ENCODE peak calls at places on chromosome 18, in seven cellular contexts. One of them, this sample, is unnamed.

GRCh38 chr18:66749030-66749429 is 145.1 kb upstream of the CDH19 start:
- DNase-seq in A172: no peak
- DNase-seq in T-cell: no peak
- DNase-seq in activated CD4-positive, alpha-beta T cell treated with anti-CD3 and anti-CD28 coated beads, Interleukin-2, amount 50 U/mL, for 1 hour: no peak
- DNase-seq in activated effector memory CD4-positive, alpha-beta T cell treated with Interleukin-2 at 50 U/mL for 16 hours: no peak
- DNase-seq in foreskin keratinocyte: no peak
- DNase-seq in AG08395: no peak
- DNase-seq in this sample: no peak

GRCh38 chr18:49023281-49023937 is 72.6 kb upstream of the SMAD7 start:
- DNase-seq in A172: no peak
- DNase-seq in T-cell: no peak
- DNase-seq in activated CD4-positive, alpha-beta T cell treated with anti-CD3 and anti-CD28 coated beads, Interleukin-2, amount 50 U/mL, for 1 hour: no peak
- DNase-seq in activated effector memory CD4-positive, alpha-beta T cell treated with Interleukin-2 at 50 U/mL for 16 hours: no peak
- DNase-seq in foreskin keratinocyte: no peak
- DNase-seq in AG08395: no peak
- DNase-seq in this sample: no peak

GRCh38 chr18:35091841-35092240 is 50.6 kb downstream of the MAPRE2 start:
- DNase-seq in A172: no peak
- DNase-seq in T-cell: no peak
- DNase-seq in activated CD4-positive, alpha-beta T cell treated with anti-CD3 and anti-CD28 coated beads, Interleukin-2, amount 50 U/mL, for 1 hour: no peak
- DNase-seq in activated effector memory CD4-positive, alpha-beta T cell treated with Interleukin-2 at 50 U/mL for 16 hours: no peak
- DNase-seq in foreskin keratinocyte: no peak
- DNase-seq in AG08395: no peak
- DNase-seq in this sample: peak

GRCh38 chr18:6257950-6258349 is 156.8 kb downstream of the L3MBTL4 start:
- DNase-seq in A172: no peak
- DNase-seq in T-cell: no peak
- DNase-seq in activated CD4-positive, alpha-beta T cell treated with anti-CD3 and anti-CD28 coated beads, Interleukin-2, amount 50 U/mL, for 1 hour: no peak
- DNase-seq in activated effector memory CD4-positive, alpha-beta T cell treated with Interleukin-2 at 50 U/mL for 16 hours: no peak
- DNase-seq in foreskin keratinocyte: no peak
- DNase-seq in AG08395: no peak
- DNase-seq in this sample: no peak

GRCh38 chr18:70044626-70045025 is 97.0 kb upstream of the CD226 start:
- DNase-seq in A172: peak
- DNase-seq in T-cell: no peak
- DNase-seq in activated CD4-positive, alpha-beta T cell treated with anti-CD3 and anti-CD28 coated beads, Interleukin-2, amount 50 U/mL, for 1 hour: no peak
- DNase-seq in activated effector memory CD4-positive, alpha-beta T cell treated with Interleukin-2 at 50 U/mL for 16 hours: no peak
- DNase-seq in foreskin keratinocyte: peak
- DNase-seq in AG08395: peak
- DNase-seq in this sample: peak

GRCh38 chr18:13900633-13901032 is 14.7 kb downstream of the MC2R start:
- DNase-seq in A172: no peak
- DNase-seq in T-cell: no peak
- DNase-seq in activated CD4-positive, alpha-beta T cell treated with anti-CD3 and anti-CD28 coated beads, Interleukin-2, amount 50 U/mL, for 1 hour: no peak
- DNase-seq in activated effector memory CD4-positive, alpha-beta T cell treated with Interleukin-2 at 50 U/mL for 16 hours: no peak
- DNase-seq in foreskin keratinocyte: no peak
- DNase-seq in AG08395: no peak
- DNase-seq in this sample: no peak

GRCh38 chr18:7856099-7856498 is 289.0 kb downstream of the PTPRM start:
- DNase-seq in A172: peak
- DNase-seq in T-cell: no peak
- DNase-seq in activated CD4-positive, alpha-beta T cell treated with anti-CD3 and anti-CD28 coated beads, Interleukin-2, amount 50 U/mL, for 1 hour: no peak
- DNase-seq in activated effector memory CD4-positive, alpha-beta T cell treated with Interleukin-2 at 50 U/mL for 16 hours: no peak
- DNase-seq in foreskin keratinocyte: peak
- DNase-seq in AG08395: no peak
- DNase-seq in this sample: no peak

GRCh38 chr18:56709463-56709862 is 58.3 kb downstream of the WDR7 start:
- DNase-seq in A172: peak
- DNase-seq in T-cell: peak
- DNase-seq in activated CD4-positive, alpha-beta T cell treated with anti-CD3 and anti-CD28 coated beads, Interleukin-2, amount 50 U/mL, for 1 hour: no peak
- DNase-seq in activated effector memory CD4-positive, alpha-beta T cell treated with Interleukin-2 at 50 U/mL for 16 hours: no peak
- DNase-seq in foreskin keratinocyte: peak
- DNase-seq in AG08395: peak
- DNase-seq in this sample: peak

GRCh38 chr18:31750259-31750658 is 10.4 kb downstream of the SLC25A52 start:
- DNase-seq in A172: no peak
- DNase-seq in T-cell: no peak
- DNase-seq in activated CD4-positive, alpha-beta T cell treated with anti-CD3 and anti-CD28 coated beads, Interleukin-2, amount 50 U/mL, for 1 hour: no peak
- DNase-seq in activated effector memory CD4-positive, alpha-beta T cell treated with Interleukin-2 at 50 U/mL for 16 hours: no peak
- DNase-seq in foreskin keratinocyte: no peak
- DNase-seq in AG08395: no peak
- DNase-seq in this sample: no peak

GRCh38 chr18:74980669-74981068 is 228.3 kb downstream of the PTGR3 start:
- DNase-seq in A172: no peak
- DNase-seq in T-cell: no peak
- DNase-seq in activated CD4-positive, alpha-beta T cell treated with anti-CD3 and anti-CD28 coated beads, Interleukin-2, amount 50 U/mL, for 1 hour: no peak
- DNase-seq in activated effector memory CD4-positive, alpha-beta T cell treated with Interleukin-2 at 50 U/mL for 16 hours: no peak
- DNase-seq in foreskin keratinocyte: no peak
- DNase-seq in AG08395: no peak
- DNase-seq in this sample: no peak

GRCh38 chr18:51617572-51618260 is 420.2 kb upstream of the MEX3C start:
- DNase-seq in A172: no peak
- DNase-seq in T-cell: no peak
- DNase-seq in activated CD4-positive, alpha-beta T cell treated with anti-CD3 and anti-CD28 coated beads, Interleukin-2, amount 50 U/mL, for 1 hour: no peak
- DNase-seq in activated effector memory CD4-positive, alpha-beta T cell treated with Interleukin-2 at 50 U/mL for 16 hours: no peak
- DNase-seq in foreskin keratinocyte: peak
- DNase-seq in AG08395: no peak
- DNase-seq in this sample: no peak

GRCh38 chr18:24031916-24032315 is 17.4 kb downstream of the TTC39C start:
- DNase-seq in A172: no peak
- DNase-seq in T-cell: no peak
- DNase-seq in activated CD4-positive, alpha-beta T cell treated with anti-CD3 and anti-CD28 coated beads, Interleukin-2, amount 50 U/mL, for 1 hour: no peak
- DNase-seq in activated effector memory CD4-positive, alpha-beta T cell treated with Interleukin-2 at 50 U/mL for 16 hours: no peak
- DNase-seq in foreskin keratinocyte: no peak
- DNase-seq in AG08395: no peak
- DNase-seq in this sample: no peak

GRCh38 chr18:54612237-54612636 is 21.2 kb downstream of the DYNAP start:
- DNase-seq in A172: no peak
- DNase-seq in T-cell: no peak
- DNase-seq in activated CD4-positive, alpha-beta T cell treated with anti-CD3 and anti-CD28 coated beads, Interleukin-2, amount 50 U/mL, for 1 hour: no peak
- DNase-seq in activated effector memory CD4-positive, alpha-beta T cell treated with Interleukin-2 at 50 U/mL for 16 hours: no peak
- DNase-seq in foreskin keratinocyte: no peak
- DNase-seq in AG08395: no peak
- DNase-seq in this sample: peak

GRCh38 chr18:39571511-39571910 is 2005.9 kb upstream of the CELF4 start:
- DNase-seq in A172: peak
- DNase-seq in T-cell: no peak
- DNase-seq in activated CD4-positive, alpha-beta T cell treated with anti-CD3 and anti-CD28 coated beads, Interleukin-2, amount 50 U/mL, for 1 hour: no peak
- DNase-seq in activated effector memory CD4-positive, alpha-beta T cell treated with Interleukin-2 at 50 U/mL for 16 hours: no peak
- DNase-seq in foreskin keratinocyte: no peak
- DNase-seq in AG08395: peak
- DNase-seq in this sample: no peak

GRCh38 chr18:55321268-55322175 is 266.5 kb downstream of the TCF4 start:
- DNase-seq in A172: peak
- DNase-seq in T-cell: peak
- DNase-seq in activated CD4-positive, alpha-beta T cell treated with anti-CD3 and anti-CD28 coated beads, Interleukin-2, amount 50 U/mL, for 1 hour: no peak
- DNase-seq in activated effector memory CD4-positive, alpha-beta T cell treated with Interleukin-2 at 50 U/mL for 16 hours: no peak
- DNase-seq in foreskin keratinocyte: peak
- DNase-seq in AG08395: peak
- DNase-seq in this sample: peak

GRCh38 chr18:50428531-50429206 is 53.8 kb downstream of the SKA1 start:
- DNase-seq in A172: no peak
- DNase-seq in T-cell: no peak
- DNase-seq in activated CD4-positive, alpha-beta T cell treated with anti-CD3 and anti-CD28 coated beads, Interleukin-2, amount 50 U/mL, for 1 hour: no peak
- DNase-seq in activated effector memory CD4-positive, alpha-beta T cell treated with Interleukin-2 at 50 U/mL for 16 hours: no peak
- DNase-seq in foreskin keratinocyte: no peak
- DNase-seq in AG08395: no peak
- DNase-seq in this sample: no peak

GRCh38 chr18:31241900-31242409 is 76.0 kb upstream of the DSG1 start:
- DNase-seq in A172: no peak
- DNase-seq in T-cell: no peak
- DNase-seq in activated CD4-positive, alpha-beta T cell treated with anti-CD3 and anti-CD28 coated beads, Interleukin-2, amount 50 U/mL, for 1 hour: no peak
- DNase-seq in activated effector memory CD4-positive, alpha-beta T cell treated with Interleukin-2 at 50 U/mL for 16 hours: no peak
- DNase-seq in foreskin keratinocyte: peak
- DNase-seq in AG08395: no peak
- DNase-seq in this sample: no peak

This sample was measured in fibroblast of gingiva.